ENCODE peak calls at places on chromosomes 5 and 9, in nine cellular contexts. O is cardiac muscle cell; M is CD8-positive, alpha-beta T cell; T is right lobe of liver; Y is left lung; A is lower lobe of right lung; I is trophoblast cell; R is spleen; P is transverse colon. D is an unnamed sample.

GRCh38 chr9:20980713-20981481 is 50.5 kb downstream of the HACD4 start:
- DNase-seq in T (no peak), M (no peak), A (no peak), O (peak; percentile 43), Y (no peak), R (no peak), I (no peak), P (no peak), D (no peak)

GRCh38 chr5:106849266-106849665 is 821.5 kb downstream of the EFNA5 start:
- DNase-seq in Y (no peak), P (no peak), M (no peak), R (no peak), T (no peak), A (no peak), O (no peak), I (no peak), D (no peak)

GRCh38 chr9:131307974-131308373 is 18.5 kb downstream of the PLPP7 start:
- DNase-seq in M (no peak), P (no peak), R (no peak), T (no peak), Y (no peak), A (no peak), I (no peak), O (no peak), D (no peak)

GRCh38 chr9:136170291-136170901 is 34.5 kb downstream of the LHX3 start:
- DNase-seq in Y (no peak), P (peak; percentile 47), T (peak; percentile 57), R (peak; percentile 88), M (peak; percentile 52), I (no peak), O (peak; percentile 22), A (no peak), D (peak; percentile 75)

GRCh38 chr5:98248949-98249348 is 524.5 kb upstream of the RGMB start:
- DNase-seq in O (peak; percentile 91), Y (no peak), I (peak; percentile 1), P (no peak), M (no peak), R (no peak), A (no peak), T (no peak), D (no peak)

GRCh38 chr5:172410160-172410559 is 44.2 kb downstream of the SH3PXD2B start:
- DNase-seq in P (no peak), O (peak; percentile 22), I (no peak), M (no peak), Y (no peak), A (no peak), R (no peak), T (no peak), D (no peak)

GRCh38 chr5:96963267-96963666 is 27.4 kb downstream of the LNPEP start:
- DNase-seq in Y (no peak), R (no peak), A (no peak), T (no peak), P (peak; percentile 27), I (no peak), O (peak; percentile 64), M (peak; percentile 22), D (no peak)

GRCh38 chr9:31730398-31730797 is 654.0 kb upstream of the ACO1 start:
- DNase-seq in I (no peak), T (no peak), Y (no peak), A (no peak), M (no peak), P (no peak), O (no peak), R (peak; percentile 71), D (no peak)

GRCh38 chr5:146451411-146451810 is 4.3 kb downstream of the TCERG1 start:
- DNase-seq in M (no peak), R (no peak), O (no peak), I (no peak), Y (no peak), P (no peak), T (no peak), A (no peak), D (no peak)

GRCh38 chr9:133508046-133508445 is 16.7 kb downstream of the MYMK start:
- DNase-seq in Y (no peak), O (no peak), I (no peak), P (no peak), M (no peak), A (no peak), T (no peak), R (no peak), D (no peak)

GRCh38 chr9:133507246-133507965 is 17.4 kb downstream of the MYMK start:
- DNase-seq in R (no peak), Y (no peak), M (no peak), P (no peak), A (no peak), O (no peak), T (no peak), I (no peak), D (no peak)

GRCh38 chr9:133505186-133505830 is 19.5 kb downstream of the MYMK start:
- DNase-seq in R (no peak), T (no peak), M (no peak), I (no peak), A (no peak), O (peak; percentile 42), Y (no peak), P (no peak), D (no peak)

GRCh38 chr9:133505901-133506652 is 18.7 kb downstream of the MYMK start:
- DNase-seq in M (no peak), R (no peak), T (no peak), P (no peak), I (no peak), Y (no peak), O (peak; percentile 98), A (no peak), D (no peak)

DNA sequence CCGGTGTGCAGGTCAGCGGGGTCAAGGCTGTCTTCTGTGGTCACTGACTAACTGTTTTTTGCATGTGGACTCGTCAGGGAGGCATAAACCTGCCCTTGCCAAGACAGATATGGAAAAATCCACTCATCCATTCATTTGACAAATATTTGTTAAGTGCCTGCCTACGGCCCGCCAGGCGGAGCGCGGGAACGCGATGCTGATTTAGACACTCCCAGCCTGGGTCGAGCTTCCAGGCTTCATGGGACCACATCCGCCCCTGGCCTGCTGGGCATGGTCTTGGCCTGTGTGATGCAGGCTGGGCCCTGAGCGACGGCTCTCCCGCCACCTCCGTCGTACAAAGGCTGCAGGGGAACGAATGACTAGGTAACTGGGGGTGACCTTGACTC is 18.1 kb downstream of the MYMK start:
- DNase-seq in O (peak; percentile 92), T (peak; percentile 78), M (no peak), R (no peak), I (no peak), A (no peak), P (no peak), Y (peak; percentile 54), D (no peak)
- H3K27me3 ChIP-seq in O (no peaks in the 10 kb centered on the region), T (no peaks in the 10 kb centered on the region), M (no peaks in the 10 kb centered on the region), R (peaks cover 38% of the 10 kb centered on the region), I (no peaks in the 10 kb centered on the region), A (no peaks in the 10 kb centered on the region), P (peaks cover 7% of the 10 kb centered on the region), Y (peaks cover 14% of the 10 kb centered on the region), D (peaks cover 6% of the 10 kb centered on the region)

DNA sequence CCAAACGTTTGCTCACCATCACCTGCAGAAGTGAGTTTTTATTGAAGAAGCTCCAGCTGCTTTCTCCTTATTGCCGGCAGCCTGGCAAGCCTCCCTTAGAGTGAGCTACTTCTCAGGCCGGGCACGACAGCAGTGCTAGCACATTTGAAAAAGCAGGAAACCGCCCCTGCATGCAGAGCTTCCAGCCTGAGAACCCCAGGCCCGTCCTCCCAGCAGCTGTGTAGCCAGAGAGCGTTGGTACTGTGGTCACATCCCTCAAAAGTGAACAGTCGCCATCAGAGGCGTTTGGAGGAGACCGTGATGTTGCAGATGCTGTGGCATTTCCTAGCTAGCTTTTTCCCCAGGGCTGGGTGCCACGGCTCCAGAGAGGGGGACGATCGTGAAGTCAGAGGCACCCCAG is 23.5 kb downstream of the SLC25A25 start:
- DNase-seq in M (no peak), R (peak; percentile 40), O (no peak), I (no peak), T (no peak), A (peak; percentile 28), P (no peak), Y (no peak), D (no peak)
- H3K36me3 ChIP-seq in M (peaks cover 8% of the 10 kb centered on the region), R (no peaks in the 10 kb centered on the region), O (no peaks in the 10 kb centered on the region), I (no peaks in the 10 kb centered on the region), T (no peaks in the 10 kb centered on the region), A (no peaks in the 10 kb centered on the region), P (no peaks in the 10 kb centered on the region), Y (no peaks in the 10 kb centered on the region), D (no peaks in the 10 kb centered on the region)

DNA sequence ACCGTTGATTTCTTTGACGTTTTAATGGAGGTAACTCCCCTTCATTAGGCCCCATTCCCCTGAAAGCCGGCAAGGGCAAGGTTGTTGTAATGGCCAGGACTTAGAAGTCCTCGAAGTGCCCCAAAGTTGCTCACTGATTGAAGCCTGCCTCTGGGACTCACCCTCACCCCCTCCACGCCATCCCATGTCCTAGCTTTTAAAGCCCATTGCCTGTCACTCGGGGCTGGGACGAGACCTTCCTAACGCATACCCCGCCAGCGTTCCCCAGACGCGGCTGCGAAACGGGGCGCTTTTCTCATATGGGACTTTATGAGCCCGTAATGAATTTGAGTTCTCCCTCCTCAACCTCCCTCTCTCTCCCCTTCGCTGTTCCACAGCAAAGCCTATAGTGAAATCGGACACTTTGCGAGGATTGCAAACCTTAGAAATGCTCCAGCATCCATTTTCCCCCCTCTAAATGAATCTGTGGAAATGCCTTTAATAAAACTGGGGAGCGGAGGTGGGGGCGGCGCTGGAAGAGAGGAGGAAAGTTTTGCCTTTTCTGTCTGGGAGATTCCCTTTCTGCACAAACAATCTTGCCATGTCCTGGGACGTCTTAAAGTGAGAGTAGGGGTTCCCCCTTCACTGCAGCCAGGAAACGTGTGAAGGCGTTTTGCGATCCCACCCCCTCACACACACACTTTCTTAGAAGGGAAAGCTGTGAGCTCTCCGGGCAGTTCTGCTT is 1.5 kb downstream of the PAPPA start:
- DNase-seq in Y (peak; percentile 38), P (no peak), I (no peak), T (no peak), R (no peak), A (no peak), O (peak; percentile 87), M (no peak), D (no peak)
- H3K27me3 ChIP-seq in Y (peaks cover 85% of the 10 kb centered on the region), P (peaks cover 76% of the 10 kb centered on the region), I (peaks cover 18% of the 10 kb centered on the region), T (no peaks in the 10 kb centered on the region), R (peaks cover 95% of the 10 kb centered on the region), A (peaks cover 25% of the 10 kb centered on the region), O (peaks cover 29% of the 10 kb centered on the region), M (peaks cover 17% of the 10 kb centered on the region), D (peaks cover 65% of the 10 kb centered on the region)

GRCh38 chr5:55413644-55414043 is 105.9 kb downstream of the MTREX start:
- DNase-seq in T (no peak), R (no peak), O (no peak), P (no peak), A (no peak), I (no peak), Y (no peak), M (no peak), D (no peak)

GRCh38 chr5:55411881-55412280 is 104.1 kb downstream of the MTREX start:
- DNase-seq in A (no peak), P (no peak), I (no peak), M (no peak), Y (no peak), R (no peak), O (no peak), T (no peak), D (no peak)

GRCh38 chr5:55407984-55408383 is 100.2 kb downstream of the MTREX start:
- DNase-seq in Y (no peak), P (no peak), M (no peak), R (no peak), O (no peak), A (no peak), I (no peak), T (no peak), D (no peak)

GRCh38 chr5:55409775-55410174 is 102.0 kb downstream of the MTREX start:
- DNase-seq in P (no peak), I (no peak), O (no peak), M (no peak), Y (no peak), T (no peak), A (no peak), R (no peak), D (no peak)

GRCh38 chr5:55410840-55411239 is 103.1 kb downstream of the MTREX start:
- DNase-seq in P (no peak), R (no peak), T (no peak), I (no peak), O (no peak), A (no peak), Y (no peak), M (no peak), D (no peak)
- H3K36me3 ChIP-seq in P (no peaks in the 10 kb centered on the region), R (no peaks in the 10 kb centered on the region), T (peaks cover 10% of the 10 kb centered on the region), I (peaks cover 5% of the 10 kb centered on the region), O (peaks cover 23% of the 10 kb centered on the region), A (peaks cover 57% of the 10 kb centered on the region), Y (peaks cover 50% of the 10 kb centered on the region), M (peaks cover 19% of the 10 kb centered on the region), D (peaks cover 30% of the 10 kb centered on the region)

D was measured in HAP-1.